ENCODE peak calls at places on chromosomes 11 and 22, in four cellular contexts. Y is M059J, Q is Peyer's patch, F is AG09319. U is an unnamed sample.

GRCh38 chr11:46492540-46492939 is 101.0 kb upstream of the CHRM4 start:
- DNase-seq in Q (no peak), F (no peak), Y (no peak), U (no peak)

GRCh38 chr11:86629070-86629706 is 43.2 kb downstream of the ME3 start:
- DNase-seq in Q (no peak), Y (no peak), F (no peak), U (no peak)

GRCh38 chr11:126354631-126355323 is 709 bp upstream of the ST3GAL4 start:
- DNase-seq in F (no peak), Y (no peak), Q (no peak), U (no peak)

GRCh38 chr11:8060801-8061554 is 20.0 kb upstream of the TUB start:
- DNase-seq in F (no peak), Y (no peak), Q (no peak), U (peak)

GRCh38 chr11:27291954-27292641 is 70.9 kb downstream of the CCDC34 start:
- DNase-seq in Q (no peak), F (no peak), Y (peak), U (no peak)

GRCh38 chr11:57700425-57700824 is 11.6 kb downstream of the MED19 start:
- DNase-seq in F (no peak), Q (no peak), Y (no peak), U (no peak)

GRCh38 chr22:19805821-19806212 is 45.2 kb downstream of the TBX1 start:
- DNase-seq in Q (no peak), Y (peak), F (no peak), U (no peak)

GRCh38 chr11:2752204-2752772 is 52.5 kb upstream of the KCNQ1OT1 start:
- DNase-seq in F (no peak), Q (no peak), Y (peak), U (no peak)

GRCh38 chr11:125519865-125520834 is 24.1 kb upstream of the FEZ1 start:
- DNase-seq in Y (no peak), F (no peak), Q (no peak), U (no peak)

GRCh38 chr11:122229078-122229477 is 113.1 kb upstream of the BLID start:
- DNase-seq in F (no peak), Y (peak), Q (no peak), U (no peak)

GRCh38 chr11:102599642-102600261 is 25.4 kb downstream of the MMP20 start:
- DNase-seq in F (peak), Y (peak), Q (no peak), U (peak)

GRCh38 chr11:82756765-82757650 is 23.3 kb upstream of the FAM181B start:
- DNase-seq in F (no peak), Y (no peak), Q (no peak), U (no peak)

GRCh38 chr22:46047226-46047625 is 70.3 kb upstream of the WNT7B start:
- DNase-seq in Y (peak), Q (no peak), F (no peak), U (no peak)

GRCh38 chr11:58609723-58610122 is 12.7 kb upstream of the CNTF start:
- DNase-seq in Q (peak), F (no peak), Y (no peak), U (no peak)

GRCh38 chr11:77705195-77705876 is 67.7 kb upstream of the CLNS1A start:
- DNase-seq in F (no peak), Q (no peak), Y (peak), U (peak)

GRCh38 chr11:3136542-3137455 is 28.3 kb downstream of the OSBPL5 start:
- DNase-seq in Q (no peak), Y (no peak), F (no peak), U (no peak)

GRCh38 chr22:27756212-27756660 is 45.3 kb downstream of the MN1 start:
- DNase-seq in Y (no peak), F (no peak), Q (no peak), U (no peak)

GRCh38 chr11:1177020-1177770 is 19.4 kb downstream of the MUC5AC start:
- DNase-seq in Y (no peak), F (no peak), Q (no peak), U (no peak)

GRCh38 chr22:24186892-24187670 is 5.8 kb downstream of the SUSD2 start:
- DNase-seq in Y (no peak), F (no peak), Q (no peak), U (no peak)